ENCODE peak calls at places on chromosome 22, in seven cellular contexts. U, A, G, C, L, S and P are unnamed samples.
A peak's percentile ranks its signal among the peaks of the same experiment; 100 is the strongest.

GRCh38 chr22:23306438-23306921 is 126.2 kb downstream of the BCR start:
- DNase-seq in A (peak; percentile 86), L (no peak), C (no peak), U (peak; percentile 20), S (no peak), G (no peak), P (peak; percentile 72)

GRCh38 chr22:17198188-17199130 is 20.8 kb downstream of the ADA2 start:
- DNase-seq in A (peak; percentile 59), C (no peak), G (peak; percentile 66), S (no peak), U (no peak), L (no peak), P (no peak)

GRCh38 chr22:39661842-39662676 is 91.5 kb downstream of the CACNA1I start:
- DNase-seq in U (no peak), S (no peak), G (no peak), C (peak; percentile 83), L (peak; percentile 72), A (no peak), P (no peak)

GRCh38 chr22:39317756-39318506 is 1.5 kb downstream of the RPL3 start:
- DNase-seq in C (no peak), G (no peak), S (no peak), U (no peak), A (peak; percentile 68), L (no peak), P (no peak)

GRCh38 chr22:34880667-34881066 is 185.3 kb upstream of the ISX start:
- DNase-seq in L (no peak), S (no peak), A (no peak), G (no peak), C (no peak), U (no peak), P (no peak)

GRCh38 chr22:50444663-50445062 is 30.2 kb downstream of the SBF1 start:
- DNase-seq in G (no peak), S (no peak), C (no peak), L (no peak), A (peak; percentile 71), U (peak; percentile 69), P (peak; percentile 72)

GRCh38 chr22:46286941-46287872 is 9.5 kb upstream of the GTSE1 start:
- DNase-seq in A (no peak), L (no peak), C (no peak), U (no peak), G (no peak), S (no peak), P (no peak)

GRCh38 chr22:36191106-36191836 is 10.3 kb downstream of the APOL4 start:
- DNase-seq in L (no peak), A (peak; percentile 28), C (no peak), U (peak; percentile 55), S (peak; percentile 47), G (no peak), P (peak; percentile 36)

GRCh38 chr22:22098457-22099193 is 116.0 kb upstream of the TOP3B start:
- DNase-seq in U (no peak), L (no peak), G (no peak), C (no peak), A (no peak), S (no peak), P (no peak)

GRCh38 chr22:50604256-50604580 is 3.6 kb downstream of the MAPK8IP2 start:
- DNase-seq in C (no peak), A (no peak), U (no peak), G (no peak), S (no peak), L (no peak), P (no peak)

GRCh38 chr22:50281957-50282356 is 11.8 kb upstream of the MAPK11 start:
- DNase-seq in C (no peak), A (no peak), G (no peak), S (no peak), U (no peak), L (no peak), P (no peak)

GRCh38 chr22:44587004-44587793 is 89.2 kb upstream of the RTL6 start:
- DNase-seq in C (peak; percentile 23), A (peak; percentile 23), G (no peak), L (no peak), S (no peak), U (no peak), P (no peak)

GRCh38 chr22:24517446-24517845 is 22.3 kb downstream of the UPB1 start:
- DNase-seq in A (no peak), G (no peak), L (no peak), S (no peak), U (no peak), C (no peak), P (no peak)

GRCh38 chr22:50304528-50305392 is 2.7 kb downstream of the PLXNB2 start:
- DNase-seq in A (peak; percentile 51), G (no peak), C (no peak), S (no peak), U (no peak), L (no peak), P (peak; percentile 60)

GRCh38 chr22:48370508-48371325 is 1457.0 kb downstream of the BRD1 start:
- DNase-seq in L (no peak), S (no peak), A (no peak), U (no peak), C (no peak), G (no peak), P (no peak)

GRCh38 chr22:17981497-17981896 is 42.9 kb downstream of the MICAL3 start:
- DNase-seq in C (no peak), U (no peak), L (no peak), A (no peak), G (no peak), S (no peak), P (no peak)

GRCh38 chr22:22233081-22233480 is 11.5 kb upstream of the VPREB1 start:
- DNase-seq in G (no peak), A (no peak), L (no peak), S (no peak), U (no peak), C (no peak), P (no peak)

GRCh38 chr22:44224166-44224565 is 43.4 kb downstream of the PARVG start:
- DNase-seq in U (no peak), L (no peak), A (no peak), G (no peak), C (no peak), S (no peak), P (no peak)

GRCh38 chr22:45903355-45904149 is 73.4 kb downstream of the WNT7B start:
- DNase-seq in L (no peak), U (no peak), G (no peak), A (peak; percentile 76), S (no peak), C (no peak), P (peak; percentile 90)

GRCh38 chr22:20763630-20764029 is 10.3 kb upstream of the SERPIND1 start:
- DNase-seq in C (no peak), S (no peak), A (no peak), L (no peak), U (no peak), G (no peak), P (no peak)

GRCh38 chr22:50730941-50731661 is 6.9 kb upstream of the ACR start:
- DNase-seq in C (no peak), L (no peak), S (no peak), A (peak; percentile 12), U (no peak), G (no peak), P (peak; percentile 50)

GRCh38 chr22:30903876-30904460 is 64.6 kb downstream of the MORC2 start:
- DNase-seq in G (no peak), C (no peak), L (no peak), A (no peak), S (no peak), U (no peak), P (no peak)

GRCh38 chr22:24146190-24146616 is 35.1 kb upstream of the SUSD2 start:
- DNase-seq in U (peak; percentile 72), G (no peak), A (peak; percentile 62), L (no peak), S (no peak), C (peak; percentile 49), P (peak; percentile 75)

GRCh38 chr22:42623756-42624446 is 9.2 kb upstream of the POLDIP3 start:
- DNase-seq in G (no peak), S (no peak), C (no peak), A (no peak), U (no peak), L (no peak), P (no peak)

GRCh38 chr22:46788426-46789168 is 26.1 kb downstream of the TBC1D22A start:
- DNase-seq in L (no peak), U (no peak), S (no peak), A (no peak), G (no peak), C (peak; percentile 42), P (no peak)

GRCh38 chr22:25077964-25078363 is 121.7 kb upstream of the CRYBB3 start:
- DNase-seq in U (no peak), G (no peak), S (no peak), L (no peak), A (no peak), C (no peak), P (no peak)

GRCh38 chr22:27137809-27138400 is 480.5 kb downstream of the MIAT start:
- DNase-seq in G (no peak), A (no peak), U (no peak), S (no peak), L (no peak), C (no peak), P (no peak)